ENCODE peak calls at places on chromosomes 11 and 22, in ten cellular contexts. Z is adrenal gland, A is tibial nerve, N is right lobe of liver, R is transverse colon, Y is SK-N-SH, S is lung, F is GM23338, P is right atrium auricular region, B is caudate nucleus. I is an unnamed sample.

GRCh38 chr22:33579448-33580093 is 340.7 kb downstream of the LARGE1 start:
- DNase-seq in F (peak), Y (peak), P (peak), B (no peak), Z (peak), S (peak), R (peak), N (peak), A (peak), I (peak)

GRCh38 chr22:28154856-28155255 is 235.8 kb upstream of the PITPNB start:
- DNase-seq in Z (no peak), N (no peak), F (no peak), S (no peak), P (no peak), Y (no peak), B (no peak), R (no peak), A (no peak), I (no peak)

GRCh38 chr11:85827768-85828639 is 17.1 kb upstream of the SYTL2 start:
- DNase-seq in R (no peak), Y (no peak), N (no peak), A (no peak), S (no peak), P (no peak), F (no peak), B (no peak), Z (no peak), I (no peak)

GRCh38 chr22:48736593-48737460 is 1090.8 kb downstream of the BRD1 start:
- DNase-seq in Y (no peak), P (no peak), Z (no peak), S (no peak), R (no peak), B (no peak), N (no peak), A (no peak), F (no peak), I (no peak)

GRCh38 chr11:62124186-62125113 is 639 bp downstream of the INCENP start:
- DNase-seq in R (peak), N (peak), F (peak), B (no peak), P (no peak), A (no peak), S (peak), Y (peak), Z (peak), I (peak)

GRCh38 chr11:68962527-68963250 is 18.1 kb downstream of the MRGPRD start:
- DNase-seq in R (peak), P (no peak), Z (no peak), Y (no peak), B (no peak), S (no peak), F (no peak), A (no peak), N (no peak), I (no peak)

GRCh38 chr11:117621226-117621625 is 175.8 kb downstream of the DSCAML1 start:
- DNase-seq in R (no peak), F (peak), S (no peak), P (no peak), Z (no peak), A (no peak), B (no peak), N (no peak), Y (no peak), I (no peak)

GRCh38 chr11:61679893-61680621 is at the start of gene DAGLA:
- DNase-seq in A (peak), P (peak), R (peak), F (peak), Z (peak), B (peak), S (peak), Y (peak), N (peak), I (peak)

GRCh38 chr11:85854557-85855340 is 434 bp upstream of the CCDC83 start:
- DNase-seq in B (peak), Y (peak), Z (peak), A (peak), R (peak), P (peak), F (peak), N (peak), S (peak), I (peak)

GRCh38 chr11:119726585-119727522 is 2.1 kb downstream of the NECTIN1 start:
- DNase-seq in P (no peak), B (no peak), S (no peak), A (no peak), F (peak), R (no peak), Y (no peak), N (no peak), Z (no peak), I (no peak)

GRCh38 chr11:12552677-12553076 is 121.5 kb upstream of the TEAD1 start:
- DNase-seq in R (peak), P (peak), B (no peak), A (no peak), N (no peak), Y (no peak), Z (no peak), S (no peak), F (no peak), I (no peak)

GRCh38 chr11:60887531-60887930 is 18.9 kb downstream of the PRPF19 start:
- DNase-seq in A (no peak), Y (peak), N (no peak), B (no peak), R (peak), S (no peak), F (peak), Z (peak), P (no peak), I (peak)

GRCh38 chr11:11016123-11016522 is 158.3 kb upstream of the ZBED5 start:
- DNase-seq in A (no peak), P (no peak), B (no peak), Y (no peak), N (no peak), R (no peak), F (no peak), S (no peak), Z (no peak), I (no peak)

GRCh38 chr22:43858156-43858895 is 4.0 kb downstream of the SULT4A1 start:
- DNase-seq in Z (no peak), R (no peak), S (no peak), F (no peak), B (no peak), A (no peak), Y (no peak), P (no peak), N (no peak), I (no peak)

GRCh38 chr11:43419460-43419859 is 60.7 kb downstream of the TTC17 start:
- DNase-seq in Y (peak), R (peak), Z (peak), P (no peak), F (peak), S (no peak), A (no peak), B (no peak), N (no peak), I (no peak)

DNA sequence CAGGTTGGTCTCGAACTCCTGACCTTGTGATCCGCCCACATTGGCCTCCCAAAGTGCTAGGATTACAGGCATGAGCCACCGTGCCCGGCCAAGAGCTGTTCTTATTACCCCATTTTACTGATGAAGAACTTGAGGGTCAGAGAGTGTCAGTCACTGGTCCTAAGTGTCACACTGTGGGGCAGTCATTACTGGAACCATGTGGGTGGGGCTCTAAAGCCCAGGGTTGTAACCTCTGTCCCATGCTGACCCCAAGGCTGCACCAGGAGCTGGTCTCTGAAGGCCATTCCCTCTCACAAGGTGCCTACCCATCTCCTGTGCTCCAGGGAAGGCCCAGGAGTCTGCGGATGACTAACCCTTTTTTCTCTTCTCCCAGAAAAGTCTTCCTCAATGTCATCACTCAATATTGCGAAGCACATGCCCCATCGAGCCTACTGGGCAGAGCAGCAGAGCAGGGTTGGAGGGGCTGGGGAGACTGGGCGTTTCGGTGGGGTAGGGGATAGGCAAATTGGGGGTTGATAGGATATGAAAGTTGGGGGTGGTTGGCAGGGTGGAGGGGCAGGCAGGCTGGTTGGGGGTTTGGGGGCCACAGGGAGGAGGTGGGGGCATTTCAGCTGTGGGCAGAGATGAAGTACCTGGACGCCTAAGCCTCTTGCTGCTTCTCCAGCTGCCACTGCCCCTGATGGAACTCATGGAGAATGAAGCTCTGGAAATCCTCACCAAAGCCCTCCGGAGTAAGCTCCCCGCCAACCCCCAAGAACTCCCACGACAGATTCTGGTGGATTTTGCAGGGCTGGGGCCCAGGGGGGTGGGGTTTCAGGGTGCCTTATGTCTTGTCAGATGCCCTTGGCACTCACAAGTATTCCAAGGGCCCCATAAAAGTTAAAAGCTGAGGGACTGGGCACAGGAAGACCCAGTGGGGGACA is 2.0 kb upstream of the ESRRA start:
- DNase-seq in F (no peak), Y (no peak), N (no peak), B (no peak), A (no peak), Z (no peak), R (no peak), S (no peak), P (no peak), I (no peak)
- H3K27ac ChIP-seq in F (no peak), Y (peak), N (no peak), B (no peak), A (peak), Z (no peak), R (peak), S (peak), P (peak), I (no peak)

DNA sequence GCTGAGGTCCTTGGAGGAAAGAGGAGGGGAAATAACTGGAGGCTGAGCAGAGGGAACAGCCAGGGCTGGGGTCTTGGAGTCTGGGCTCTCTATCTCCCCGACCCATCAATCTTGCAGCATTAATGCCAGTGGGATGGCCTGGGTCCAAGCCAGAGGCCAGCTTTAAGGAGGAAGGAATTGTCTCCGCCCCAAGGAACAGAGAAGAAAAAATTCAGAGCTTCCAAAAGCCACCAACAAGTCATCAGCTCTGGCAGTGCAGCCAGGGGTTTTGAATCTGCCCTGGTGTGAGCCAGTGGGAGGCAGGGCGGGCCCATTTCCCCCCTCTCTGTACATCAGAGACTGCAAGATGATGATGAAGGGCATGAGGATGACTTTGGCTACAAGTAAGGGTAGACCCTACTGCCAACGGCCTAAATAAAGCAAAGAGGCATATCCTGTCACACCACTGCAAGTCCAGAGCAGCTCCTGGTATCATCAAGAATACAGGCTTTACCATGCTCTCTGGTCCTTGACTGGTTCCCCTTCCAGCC is 34.5 kb downstream of the LRRC32 start:
- DNase-seq in R (no peak), N (no peak), B (no peak), P (peak), Z (no peak), A (no peak), Y (no peak), F (no peak), S (no peak), I (no peak)
- H3K27ac ChIP-seq in R (no peak), N (no peak), B (no peak), P (peak), Z (no peak), A (no peak), Y (no peak), F (no peak), S (peak), I (no peak)

GRCh38 chr11:82547163-82547560 is 186.5 kb downstream of the FAM181B start:
- DNase-seq in N (no peak), S (no peak), Y (no peak), A (no peak), B (no peak), P (no peak), R (no peak), Z (no peak), F (no peak), I (no peak)
- H3K27ac ChIP-seq in N (no peak), S (no peak), Y (no peak), A (no peak), B (no peak), P (no peak), R (no peak), Z (no peak), F (no peak), I (no peak)

GRCh38 chr22:37628830-37629229 is 10.6 kb upstream of the SH3BP1 start:
- DNase-seq in N (peak), R (no peak), Z (no peak), P (no peak), A (no peak), S (no peak), B (no peak), Y (no peak), F (no peak), I (no peak)

GRCh38 chr22:37626144-37626543 is 13.3 kb upstream of the SH3BP1 start:
- DNase-seq in Z (no peak), P (peak), A (peak), N (peak), R (peak), B (no peak), S (peak), F (no peak), Y (no peak), I (no peak)

GRCh38 chr22:37626556-37627075 is 12.9 kb upstream of the SH3BP1 start:
- DNase-seq in Z (no peak), P (no peak), B (no peak), Y (no peak), R (peak), N (no peak), A (no peak), F (no peak), S (no peak), I (no peak)

GRCh38 chr22:37627091-37627490 is 12.4 kb upstream of the SH3BP1 start:
- DNase-seq in B (no peak), R (no peak), S (no peak), P (no peak), A (no peak), F (no peak), Y (no peak), N (no peak), Z (no peak), I (no peak)

GRCh38 chr22:37627545-37627944 is 11.9 kb upstream of the SH3BP1 start:
- DNase-seq in B (no peak), N (peak), F (no peak), A (no peak), R (peak), Y (no peak), P (no peak), S (no peak), Z (no peak), I (no peak)
- H3K27ac ChIP-seq in B (peak), N (no peak), F (no peak), A (peak), R (peak), Y (no peak), P (peak), S (peak), Z (no peak), I (peak)

DNA sequence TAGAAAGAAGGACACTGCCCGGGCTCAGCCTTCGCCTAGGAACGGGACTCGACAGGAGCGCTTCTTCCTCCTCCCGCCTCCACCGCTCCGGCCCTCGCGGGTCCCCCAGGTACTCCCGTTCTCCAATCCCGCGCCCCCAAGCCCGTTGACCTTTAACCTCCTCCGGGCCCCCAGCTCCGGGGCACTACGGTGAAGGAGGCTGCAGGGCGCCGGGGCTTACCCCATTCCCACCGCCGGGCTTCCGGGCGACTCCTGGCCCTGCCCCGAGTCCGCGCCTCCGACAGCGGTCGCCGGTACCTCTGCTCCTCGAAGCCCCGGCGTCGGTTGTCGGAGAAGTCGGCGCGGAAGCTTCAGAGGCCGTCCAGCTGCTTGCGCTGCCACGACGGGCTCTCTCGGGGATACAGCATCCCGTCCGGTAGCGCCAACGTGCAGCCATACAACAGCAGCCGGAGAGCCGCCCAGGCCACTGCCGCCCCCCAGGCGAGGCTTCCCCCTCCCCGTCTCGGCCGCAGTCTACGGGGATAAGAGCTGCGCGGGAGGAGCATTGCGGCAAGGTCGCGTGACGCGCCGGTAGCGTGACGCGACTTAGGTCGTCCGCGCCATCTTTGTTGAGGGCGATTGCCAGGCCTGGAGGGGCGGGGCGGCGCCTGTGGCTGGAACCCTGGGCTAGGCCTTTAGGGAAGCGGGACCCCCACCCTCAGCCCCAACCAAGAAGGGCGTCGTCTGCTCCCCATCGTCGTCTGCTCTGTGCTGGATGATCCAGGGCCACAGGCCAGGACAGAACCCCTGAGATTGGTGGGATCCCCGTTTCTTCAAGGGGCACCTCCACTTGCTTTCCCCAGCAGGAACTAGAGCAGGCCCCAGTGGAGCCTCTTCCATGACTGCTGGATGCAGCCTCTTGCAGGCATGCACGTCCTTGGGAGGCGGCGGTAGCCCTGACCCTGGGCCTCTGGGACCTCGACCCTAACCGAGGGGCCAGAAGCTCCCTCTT is 26.3 kb downstream of the RGL4 start:
- DNase-seq in N (peak), Y (peak), Z (peak), A (peak), F (peak), P (peak), B (peak), R (peak), S (peak), I (peak)
- H3K27ac ChIP-seq in N (peak), Y (peak), Z (peak), A (peak), F (peak), P (peak), B (peak), R (peak), S (peak), I (peak)

I was measured in substantia nigra.